ENCODE peak calls at places on chromosomes 16 and 17, in six cellular contexts. E, R, W, V, N and Z are unnamed samples.

GRCh38 chr16:67720236-67720635 is 1.1 kb upstream of the GFOD2 start:
- DNase-seq in V (no peak), W (no peak), R (no peak), E (no peak), N (no peak), Z (no peak)

GRCh38 chr16:89691986-89692569 is 5.6 kb downstream of the CDK10 start:
- DNase-seq in E (no peak), V (no peak), R (no peak), N (no peak), W (no peak), Z (no peak)

GRCh38 chr17:39787743-39788484 is 50.2 kb downstream of the GRB7 start:
- DNase-seq in N (no peak), V (no peak), R (no peak), W (no peak), E (no peak), Z (no peak)

GRCh38 chr16:31199430-31200041 is 3.0 kb downstream of the PYCARD start:
- DNase-seq in W (no peak), R (no peak), N (no peak), E (no peak), V (no peak), Z (no peak)

GRCh38 chr16:8572063-8572918 is 18.0 kb downstream of the TMEM114 start:
- DNase-seq in R (no peak), N (no peak), E (no peak), V (no peak), W (no peak), Z (no peak)

GRCh38 chr16:50632927-50633800 is 47.9 kb downstream of the SNX20 start:
- DNase-seq in E (no peak), V (no peak), R (no peak), W (no peak), N (no peak), Z (no peak)

GRCh38 chr17:82932146-82933005 is 92.6 kb upstream of the ZNF750 start:
- DNase-seq in E (no peak), R (no peak), W (no peak), V (no peak), N (no peak), Z (no peak)

GRCh38 chr17:45873728-45874127 is 20.6 kb upstream of the MAPT start:
- DNase-seq in N (no peak), V (peak; percentile 30), E (no peak), W (no peak), R (no peak), Z (no peak)

GRCh38 chr16:11136600-11136999 is 119.4 kb downstream of the SOCS1 start:
- DNase-seq in R (no peak), N (no peak), V (no peak), W (no peak), E (peak; percentile 56), Z (no peak)

GRCh38 chr17:3802461-3803307 is 1.7 kb upstream of the ITGAE start:
- DNase-seq in N (no peak), W (no peak), V (no peak), E (no peak), R (no peak), Z (no peak)

GRCh38 chr16:48393843-48394703 is 8.9 kb upstream of the SIAH1 start:
- DNase-seq in W (no peak), N (no peak), R (no peak), V (no peak), E (no peak), Z (no peak)

GRCh38 chr17:45430738-45431530 is 1.7 kb downstream of the ARHGAP27 start:
- DNase-seq in V (no peak), R (no peak), N (no peak), W (no peak), E (peak; percentile 67), Z (peak; percentile 86)

GRCh38 chr17:15409721-15410247 is 57.6 kb downstream of the CDRT4 start:
- DNase-seq in R (no peak), N (no peak), V (no peak), W (no peak), E (no peak), Z (no peak)

GRCh38 chr17:34242976-34243731 is 11.9 kb upstream of the CCL2 start:
- DNase-seq in W (no peak), N (no peak), V (no peak), R (no peak), E (no peak), Z (no peak)

GRCh38 chr16:87241135-87241771 is 75.9 kb downstream of the C16orf95 start:
- DNase-seq in N (no peak), W (no peak), R (no peak), E (no peak), V (no peak), Z (no peak)

GRCh38 chr16:68823401-68823800 is 19.9 kb upstream of the TANGO6 start:
- DNase-seq in E (peak; percentile 37), N (no peak), R (no peak), W (no peak), V (no peak), Z (no peak)

GRCh38 chr17:44628234-44629188 is 27.8 kb upstream of the MEIOC start:
- DNase-seq in V (peak; percentile 87), E (no peak), N (no peak), W (peak; percentile 53), R (peak; percentile 46), Z (peak; percentile 71)

GRCh38 chr16:56860226-56861020 is 4.6 kb upstream of the SLC12A3 start:
- DNase-seq in W (no peak), R (peak; percentile 75), V (no peak), N (peak; percentile 42), E (no peak), Z (peak; percentile 80)

GRCh38 chr16:59586331-59586730 is 852.2 kb upstream of the GOT2 start:
- DNase-seq in V (no peak), N (no peak), W (no peak), R (no peak), E (no peak), Z (no peak)

GRCh38 chr16:75942901-75943300 is 216.6 kb upstream of the CPHXL start:
- DNase-seq in W (no peak), R (no peak), N (no peak), E (no peak), V (no peak), Z (no peak)

GRCh38 chr16:50712568-50712914 is 19.1 kb downstream of the NOD2 start:
- DNase-seq in R (no peak), V (no peak), E (no peak), N (no peak), W (no peak), Z (no peak)

GRCh38 chr16:81492965-81493754 is 48.6 kb downstream of the CMIP start:
- DNase-seq in R (no peak), V (no peak), E (peak; percentile 39), W (no peak), N (no peak), Z (no peak)

GRCh38 chr16:14569213-14569612 is 60.8 kb downstream of the PARN start:
- DNase-seq in V (no peak), R (no peak), N (no peak), E (peak; percentile 77), W (no peak), Z (no peak)

GRCh38 chr17:19978206-19978802 is 676 bp upstream of the AKAP10 start:
- DNase-seq in V (no peak), E (no peak), N (no peak), R (peak; percentile 13), W (no peak), Z (no peak)

GRCh38 chr16:19092653-19093410 is 20.9 kb upstream of the ITPRIPL2 start:
- DNase-seq in N (no peak), V (no peak), W (no peak), E (no peak), R (no peak), Z (no peak)

GRCh38 chr16:29973384-29974246 is at the start of gene TAOK2:
- DNase-seq in R (peak; percentile 92), E (peak; percentile 100), N (peak; percentile 85), V (peak; percentile 99), W (peak; percentile 95), Z (peak; percentile 100)
- TF ChIP-seq CTCF in R (no peak), E (no peak), N (no peak), V (no peak), W (no peak), Z (no peak)

DNA sequence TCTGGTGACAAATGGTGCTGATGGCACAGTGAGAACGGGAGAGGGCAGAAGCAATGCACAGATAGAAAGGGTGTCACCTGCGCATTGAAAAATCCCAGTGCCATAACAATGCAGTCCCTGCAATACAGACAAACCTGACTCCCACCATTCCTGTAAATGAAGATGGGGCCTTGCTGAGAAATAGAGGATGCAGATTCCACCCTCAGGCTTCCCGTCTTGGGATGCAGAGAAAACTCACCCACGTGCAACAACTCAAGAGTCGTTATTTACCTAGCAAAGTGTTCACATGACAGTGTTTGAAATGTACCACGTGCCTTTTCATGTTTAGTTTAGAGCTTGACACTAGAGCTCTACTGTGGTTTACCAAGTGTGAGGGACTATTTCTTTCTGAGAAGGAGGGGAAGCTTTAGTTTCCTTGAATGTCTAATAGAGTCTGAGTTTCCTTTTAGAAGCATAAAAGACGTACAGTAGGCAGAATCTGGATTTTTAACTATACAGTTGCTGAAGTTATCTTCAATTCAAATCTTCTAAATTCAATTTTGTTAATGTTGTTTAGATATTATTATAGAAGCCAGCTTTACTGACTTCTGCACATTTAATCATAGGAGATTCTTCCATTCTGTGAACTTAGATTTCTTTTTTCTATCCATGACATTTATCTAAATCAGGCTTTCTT is 35.6 kb downstream of the WWOX start:
- DNase-seq in E (no peak), N (no peak), R (no peak), W (no peak), V (no peak), Z (no peak)
- TF ChIP-seq CTCF in E (no peak), N (no peak), R (no peak), W (no peak), V (no peak), Z (no peak)

GRCh38 chr17:49843774-49844350 is 4.0 kb downstream of the TAC4 start:
- DNase-seq in N (no peak), V (no peak), R (no peak), W (no peak), E (no peak), Z (no peak)
- TF ChIP-seq CTCF in N (no peak), V (no peak), R (peak; percentile 40), W (no peak), E (peak; percentile 63), Z (peak; percentile 41)

DNA sequence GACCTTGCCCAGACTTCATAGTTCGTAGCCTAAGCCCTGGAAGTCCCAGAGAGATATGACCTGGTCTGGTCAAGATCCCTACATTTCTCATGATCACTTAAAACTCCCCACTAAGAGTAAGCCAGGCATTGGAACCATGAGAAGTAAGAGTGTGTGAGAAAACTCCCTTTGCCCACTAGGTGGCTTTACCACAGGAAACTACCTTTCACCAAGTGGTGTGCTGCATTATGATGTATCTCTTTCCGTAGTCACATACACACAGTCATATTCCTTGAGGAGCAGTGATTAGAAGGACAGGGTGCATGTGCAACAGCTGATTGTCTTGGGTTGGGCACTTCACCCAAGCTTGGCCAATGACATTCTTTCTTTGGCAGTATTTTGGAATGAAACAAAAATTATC is 639.3 kb downstream of the KCNJ2 start:
- DNase-seq in N (no peak), W (no peak), R (no peak), V (no peak), E (no peak), Z (no peak)
- TF ChIP-seq CTCF in N (no peak), W (no peak), R (no peak), V (no peak), E (peak; percentile 44), Z (no peak)